ENCODE peak calls at places on chromosomes 16 and 17, in eight cellular contexts. One of them, this sample, is unnamed.

GRCh38 chr16:10859650-10860049 is 17.4 kb upstream of the CIITA start:
- DNase-seq in germinal center: no peak
- DNase-seq in EL: no peak
- DNase-seq in globus pallidus: no peak
- DNase-seq in fibroblast of gingiva: no peak
- DNase-seq in bronchial epithelial cell: peak
- DNase-seq in SW 1271: no peak
- DNase-seq in NCI-H774: no peak
- DNase-seq in this sample: no peak

GRCh38 chr17:17089796-17090641 is 47.8 kb downstream of the MPRIP start:
- DNase-seq in germinal center: no peak
- DNase-seq in EL: no peak
- DNase-seq in globus pallidus: no peak
- DNase-seq in fibroblast of gingiva: no peak
- DNase-seq in bronchial epithelial cell: no peak
- DNase-seq in SW 1271: no peak
- DNase-seq in NCI-H774: no peak
- DNase-seq in this sample: no peak

GRCh38 chr16:80319181-80319580 is 221.6 kb upstream of the DYNLRB2 start:
- DNase-seq in germinal center: peak
- DNase-seq in EL: peak
- DNase-seq in globus pallidus: no peak
- DNase-seq in fibroblast of gingiva: no peak
- DNase-seq in bronchial epithelial cell: peak
- DNase-seq in SW 1271: no peak
- DNase-seq in NCI-H774: no peak
- DNase-seq in this sample: no peak

GRCh38 chr17:83100220-83100852 is 20.9 kb downstream of the METRNL start:
- DNase-seq in germinal center: no peak
- DNase-seq in EL: peak
- DNase-seq in globus pallidus: no peak
- DNase-seq in fibroblast of gingiva: no peak
- DNase-seq in bronchial epithelial cell: no peak
- DNase-seq in SW 1271: no peak
- DNase-seq in NCI-H774: no peak
- DNase-seq in this sample: no peak

GRCh38 chr17:50953831-50954601 is 87.9 kb upstream of the TOB1 start:
- DNase-seq in germinal center: no peak
- DNase-seq in EL: no peak
- DNase-seq in globus pallidus: no peak
- DNase-seq in fibroblast of gingiva: peak
- DNase-seq in bronchial epithelial cell: peak
- DNase-seq in SW 1271: no peak
- DNase-seq in NCI-H774: peak
- DNase-seq in this sample: no peak

GRCh38 chr17:77645441-77646430 is 312.8 kb upstream of the TNRC6C start:
- DNase-seq in germinal center: no peak
- DNase-seq in EL: no peak
- DNase-seq in globus pallidus: no peak
- DNase-seq in fibroblast of gingiva: peak
- DNase-seq in bronchial epithelial cell: no peak
- DNase-seq in SW 1271: no peak
- DNase-seq in NCI-H774: no peak
- DNase-seq in this sample: peak

GRCh38 chr17:76402711-76403110 is 18.3 kb downstream of the SPHK1 start:
- DNase-seq in germinal center: no peak
- DNase-seq in EL: no peak
- DNase-seq in globus pallidus: no peak
- DNase-seq in fibroblast of gingiva: no peak
- DNase-seq in bronchial epithelial cell: no peak
- DNase-seq in SW 1271: no peak
- DNase-seq in NCI-H774: no peak
- DNase-seq in this sample: no peak

GRCh38 chr16:84884311-84885023 is 64.7 kb downstream of the CRISPLD2 start:
- DNase-seq in germinal center: no peak
- DNase-seq in EL: no peak
- DNase-seq in globus pallidus: no peak
- DNase-seq in fibroblast of gingiva: no peak
- DNase-seq in bronchial epithelial cell: no peak
- DNase-seq in SW 1271: no peak
- DNase-seq in NCI-H774: no peak
- DNase-seq in this sample: no peak

GRCh38 chr17:38617074-38617860 is 11.5 kb upstream of the SRCIN1 start:
- DNase-seq in germinal center: no peak
- DNase-seq in EL: no peak
- DNase-seq in globus pallidus: no peak
- DNase-seq in fibroblast of gingiva: no peak
- DNase-seq in bronchial epithelial cell: no peak
- DNase-seq in SW 1271: no peak
- DNase-seq in NCI-H774: no peak
- DNase-seq in this sample: no peak

GRCh38 chr17:35315283-35315682 is 58.1 kb downstream of the SLFN11 start:
- DNase-seq in germinal center: no peak
- DNase-seq in EL: peak
- DNase-seq in globus pallidus: no peak
- DNase-seq in fibroblast of gingiva: peak
- DNase-seq in bronchial epithelial cell: peak
- DNase-seq in SW 1271: no peak
- DNase-seq in NCI-H774: no peak
- DNase-seq in this sample: no peak

This sample was measured in stimulated activated naive CD8-positive, alpha-beta T cell treated with anti-CD3 and anti-CD28 coated beads, Interleukin-15, amount 100 ng/mL, for 72 hours.